ENCODE peak calls at places on chromosomes 6 and 20, in five cellular contexts. V, S, I, A and M are unnamed samples. For H3K4me1, the result is how much of the 10 kb centered on the place peaks cover.

GRCh38 chr6:164928366-164929154 is 380.8 kb downstream of the C6orf118 start:
- DNase-seq in V (peak), S (no peak), I (no peak), A (no peak), M (no peak)

GRCh38 chr6:111667921-111668320 is 62.2 kb upstream of the TRAF3IP2 start:
- DNase-seq in V (no peak), S (no peak), I (no peak), A (no peak), M (no peak)

GRCh38 chr6:157893238-157893637 is 70.2 kb downstream of the SNX9 start:
- DNase-seq in V (no peak), S (no peak), I (peak), A (no peak), M (peak)

GRCh38 chr20:34940126-34940525 is 15.5 kb downstream of the GSS start:
- DNase-seq in V (no peak), S (peak), I (no peak), A (no peak), M (no peak)

GRCh38 chr6:158321960-158322359 is 9.7 kb downstream of the TULP4 start:
- DNase-seq in V (peak), S (no peak), I (no peak), A (no peak), M (no peak)

GRCh38 chr6:8066108-8066507 is 1.9 kb upstream of the BLOC1S5 start:
- DNase-seq in V (no peak), S (no peak), I (peak), A (no peak), M (no peak)

GRCh38 chr6:157982580-157983438 is 1.1 kb downstream of the SYNJ2 start:
- DNase-seq in V (peak), S (peak), I (no peak), A (no peak), M (no peak)

GRCh38 chr6:73969982-73970960 is 274.3 kb downstream of the CD109 start:
- DNase-seq in V (peak), S (no peak), I (peak), A (no peak), M (no peak)

GRCh38 chr6:107491791-107492674 is 2.1 kb downstream of the SOBP start:
- DNase-seq in V (peak), S (peak), I (no peak), A (no peak), M (no peak)

GRCh38 chr20:9244811-9245210 is 175.9 kb downstream of the PLCB4 start:
- DNase-seq in V (no peak), S (no peak), I (no peak), A (no peak), M (no peak)

GRCh38 chr6:3997144-3997770 is 81.7 kb downstream of the FAM217A start:
- DNase-seq in V (peak), S (no peak), I (no peak), A (no peak), M (no peak)

GRCh38 chr6:15431762-15432495 is 186.1 kb downstream of the JARID2 start:
- DNase-seq in V (peak), S (no peak), I (no peak), A (no peak), M (no peak)

GRCh38 chr6:158018851-158019361 is 37.2 kb downstream of the SYNJ2 start:
- DNase-seq in V (peak), S (no peak), I (no peak), A (no peak), M (no peak)

GRCh38 chr6:138757131-138757530 is 16.4 kb upstream of the CCDC28A start:
- DNase-seq in V (peak), S (no peak), I (no peak), A (no peak), M (no peak)

GRCh38 chr20:43991982-43992381 is 77.3 kb downstream of the TOX2 start:
- DNase-seq in V (no peak), S (no peak), I (no peak), A (no peak), M (no peak)

GRCh38 chr6:39929733-39930461 is 4.4 kb downstream of the MOCS1 start:
- DNase-seq in V (peak), S (no peak), I (no peak), A (no peak), M (no peak)

GRCh38 chr6:26260791-26261484 is 104.1 kb upstream of the BTN3A2 start:
- DNase-seq in V (no peak), S (no peak), I (no peak), A (no peak), M (no peak)

GRCh38 chr20:51565741-51566140 is 23.2 kb upstream of the NFATC2 start:
- DNase-seq in V (peak), S (no peak), I (no peak), A (no peak), M (no peak)

GRCh38 chr20:17525650-17526049 is 5.5 kb downstream of the BFSP1 start:
- DNase-seq in V (no peak), S (no peak), I (peak), A (no peak), M (no peak)

GRCh38 chr6:82408952-82409421 is 45.4 kb downstream of the TPBG start:
- DNase-seq in V (peak), S (no peak), I (no peak), A (no peak), M (no peak)

GRCh38 chr6:26295691-26296555 is 69.1 kb upstream of the BTN3A2 start:
- DNase-seq in V (peak), S (no peak), I (no peak), A (no peak), M (no peak)

GRCh38 chr20:32465092-32465900 is 107.2 kb downstream of the ASXL1 start:
- DNase-seq in V (no peak), S (peak), I (no peak), A (no peak), M (no peak)

GRCh38 chr6:225121-225721 is 67.1 kb upstream of the DUSP22 start:
- DNase-seq in V (no peak), S (peak), I (no peak), A (peak), M (peak)

GRCh38 chr6:168264593-168265335 is 54.8 kb downstream of the DACT2 start:
- DNase-seq in V (no peak), S (no peak), I (no peak), A (no peak), M (no peak)

GRCh38 chr6:158808918-158809678 is 10.1 kb downstream of the EZR start:
- DNase-seq in V (peak), S (no peak), I (peak), A (peak), M (peak)

GRCh38 chr20:53949319-53949839 is 121.0 kb downstream of the BCAS1 start:
- DNase-seq in V (peak), S (peak), I (no peak), A (peak), M (peak)

GRCh38 chr6:100382767-100383195 is 81.9 kb downstream of the SIM1 start:
- DNase-seq in V (no peak), S (no peak), I (no peak), A (no peak), M (no peak)

GRCh38 chr20:33791959-33792597 is 19.1 kb upstream of the CHMP4B start:
- DNase-seq in V (peak), S (peak), I (peak), A (peak), M (peak)

GRCh38 chr6:118881440-118882313 is 12.3 kb upstream of the ASF1A start:
- DNase-seq in V (no peak), S (no peak), I (peak), A (no peak), M (no peak)

GRCh38 chr20:48703107-48703506 is 124.7 kb downstream of the PREX1 start:
- DNase-seq in V (no peak), S (peak), I (no peak), A (no peak), M (no peak)

GRCh38 chr6:73032586-73032985 is 192.7 kb downstream of the KHDC1L start:
- DNase-seq in V (peak), S (no peak), I (no peak), A (no peak), M (no peak)

GRCh38 chr6:14734416-14735340 is 511.2 kb upstream of the JARID2 start:
- DNase-seq in V (peak), S (no peak), I (peak), A (no peak), M (peak)

GRCh38 chr20:5400164-5400762 is 83.5 kb upstream of the PROKR2 start:
- DNase-seq in V (peak), S (no peak), I (peak), A (no peak), M (no peak)

GRCh38 chr6:168678177-168678576 is 237.2 kb downstream of the SMOC2 start:
- DNase-seq in V (no peak), S (no peak), I (no peak), A (no peak), M (no peak)

GRCh38 chr6:92364948-92365386 is 1054.4 kb downstream of the EPHA7 start:
- DNase-seq in V (no peak), S (no peak), I (no peak), A (no peak), M (no peak)

GRCh38 chr6:26267083-26267589 is 97.9 kb upstream of the BTN3A2 start:
- DNase-seq in V (no peak), S (no peak), I (peak), A (no peak), M (no peak)

GRCh38 chr6:132246632-132247270 is 154.5 kb downstream of the MOXD1 start:
- DNase-seq in V (no peak), S (no peak), I (no peak), A (no peak), M (no peak)

GRCh38 chr6:107345398-107345797 is 114.0 kb downstream of the PDSS2 start:
- DNase-seq in V (no peak), S (no peak), I (peak), A (no peak), M (no peak)

GRCh38 chr20:62689861-62690644 is 18.6 kb upstream of the NTSR1 start:
- DNase-seq in V (no peak), S (no peak), I (no peak), A (no peak), M (no peak)

GRCh38 chr20:62694106-62694505 is 14.5 kb upstream of the NTSR1 start:
- DNase-seq in V (no peak), S (no peak), I (no peak), A (no peak), M (no peak)

GRCh38 chr20:62693523-62693922 is 15.1 kb upstream of the NTSR1 start:
- DNase-seq in V (no peak), S (no peak), I (no peak), A (no peak), M (no peak)

GRCh38 chr20:62691485-62691884 is 17.2 kb upstream of the NTSR1 start:
- DNase-seq in V (no peak), S (no peak), I (no peak), A (no peak), M (no peak)

GRCh38 chr20:62692176-62692575 is 16.5 kb upstream of the NTSR1 start:
- DNase-seq in V (no peak), S (no peak), I (no peak), A (no peak), M (no peak)
- H3K4me1 ChIP-seq in V (under half), S (under half), I (under half), A (under half), M (under half)

GRCh38 chr6:17705778-17706579 is 746 bp downstream of the NUP153 start:
- DNase-seq in V (peak), S (peak), I (peak), A (peak), M (peak)

GRCh38 chr6:17703256-17703694 is 3.5 kb downstream of the NUP153 start:
- DNase-seq in V (peak), S (no peak), I (peak), A (no peak), M (peak)

GRCh38 chr6:17705428-17705777 is 1.3 kb downstream of the NUP153 start:
- DNase-seq in V (peak), S (peak), I (no peak), A (no peak), M (no peak)

GRCh38 chr6:17700421-17701416 is 6.0 kb downstream of the NUP153 start:
- DNase-seq in V (no peak), S (no peak), I (no peak), A (no peak), M (no peak)
- H3K4me1 ChIP-seq in V (under half), S (under half), I (under half), A (half or more), M (half or more)

DNA sequence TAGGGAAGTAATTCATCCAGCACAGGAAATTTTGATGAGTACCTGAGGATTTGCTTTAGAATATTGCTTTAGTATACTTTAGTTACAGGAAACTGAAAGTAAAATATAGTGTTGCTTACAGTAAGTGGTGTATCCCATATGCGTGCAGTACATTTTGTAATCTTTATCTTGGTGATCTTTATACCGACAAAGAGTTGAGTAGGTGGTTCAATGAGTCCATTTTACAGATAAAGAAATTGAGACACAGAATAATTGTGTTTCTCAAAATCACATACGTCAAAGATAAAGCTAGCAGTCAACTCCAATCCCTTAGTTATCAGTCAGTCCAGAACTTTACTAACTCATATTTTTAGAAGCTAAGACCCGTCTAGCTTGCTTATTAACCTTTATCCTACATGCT is 65.8 kb upstream of the E2F3 start:
- DNase-seq in V (no peak), S (no peak), I (no peak), A (no peak), M (peak)
- H3K4me1 ChIP-seq in V (under half), S (under half), I (under half), A (under half), M (under half)

DNA sequence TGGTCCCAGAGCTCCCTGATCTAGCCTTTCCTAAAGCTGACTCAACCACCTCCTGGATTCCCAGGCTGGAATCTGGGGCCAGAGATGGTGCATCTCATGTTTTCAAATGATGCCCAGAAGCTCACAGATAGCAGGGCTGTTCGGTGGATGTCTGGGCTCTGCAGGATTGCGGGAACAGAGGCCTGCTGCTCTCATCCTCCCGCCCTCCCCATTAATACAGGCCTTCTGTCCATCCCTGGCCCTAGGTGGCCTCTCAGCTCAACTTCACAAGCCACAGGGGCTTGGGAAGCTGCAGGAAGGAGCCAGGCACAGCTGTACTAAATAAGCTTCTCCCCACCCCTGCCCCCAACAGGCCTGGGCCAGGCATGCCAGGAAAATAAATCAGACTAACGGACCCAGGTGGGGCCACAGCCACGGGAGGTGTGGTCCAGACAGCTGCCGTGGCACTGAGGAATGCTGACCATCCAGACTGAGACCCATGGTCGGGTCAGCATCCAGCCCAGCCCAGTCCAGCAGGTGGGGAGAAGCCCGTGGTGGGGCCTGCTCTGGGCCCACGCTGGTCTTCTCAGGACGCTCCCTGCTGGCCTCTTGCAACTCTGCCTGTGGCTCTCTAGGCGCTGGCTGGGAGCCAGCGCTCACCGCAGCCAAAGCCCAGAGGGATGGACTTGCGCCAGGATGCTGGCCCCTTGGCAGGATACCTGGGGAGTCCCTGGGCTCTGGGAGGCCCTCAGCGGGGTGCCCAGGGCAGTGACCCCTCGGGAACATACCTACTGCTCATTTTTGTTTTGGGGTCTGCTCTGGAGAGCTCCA is 8.5 kb upstream of the YTHDF1 start:
- DNase-seq in V (peak), S (peak), I (no peak), A (no peak), M (no peak)
- H3K4me1 ChIP-seq in V (under half), S (under half), I (under half), A (under half), M (under half)

GRCh38 chr20:25548613-25549086 is 36.7 kb downstream of the NINL start:
- DNase-seq in V (no peak), S (no peak), I (no peak), A (no peak), M (no peak)

GRCh38 chr20:25547063-25547462 is 38.3 kb downstream of the NINL start:
- DNase-seq in V (no peak), S (no peak), I (no peak), A (no peak), M (no peak)

GRCh38 chr20:25546048-25546447 is 39.3 kb downstream of the NINL start:
- DNase-seq in V (no peak), S (no peak), I (no peak), A (no peak), M (no peak)

GRCh38 chr20:25549172-25549865 is 36.0 kb downstream of the NINL start:
- DNase-seq in V (no peak), S (no peak), I (no peak), A (no peak), M (no peak)

GRCh38 chr20:25547999-25548398 is 37.3 kb downstream of the NINL start:
- DNase-seq in V (no peak), S (no peak), I (no peak), A (no peak), M (no peak)
- H3K4me1 ChIP-seq in V (under half), S (under half), I (under half), A (under half), M (under half)

GRCh38 chr6:11209941-11210340 is 22.5 kb downstream of the NEDD9 start:
- DNase-seq in V (peak), S (no peak), I (no peak), A (no peak), M (no peak)
- H3K4me1 ChIP-seq in V (half or more), S (half or more), I (under half), A (under half), M (under half)

DNA sequence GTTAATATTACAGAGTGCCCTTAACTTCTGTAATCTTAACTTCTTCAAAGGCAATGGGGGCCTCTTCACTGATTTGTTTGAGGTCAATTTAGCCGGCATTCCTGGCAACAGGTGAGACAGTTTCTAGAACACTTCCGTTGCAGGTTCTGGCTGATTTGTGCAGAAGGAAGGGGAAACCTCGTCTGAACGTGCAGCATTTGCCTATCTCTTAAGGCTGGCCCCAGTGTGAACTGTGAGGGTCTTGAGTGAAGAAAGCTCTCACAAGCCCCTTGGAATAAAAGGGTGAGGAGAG is 3.5 kb upstream of the COL12A1 start:
- DNase-seq in V (no peak), S (no peak), I (no peak), A (no peak), M (no peak)
- H3K4me1 ChIP-seq in V (half or more), S (under half), I (under half), A (under half), M (under half)